ENCODE peak calls at places on chromosomes 7 and 10, in seven cellular contexts. N, T, Z, J, D, V and P are unnamed samples.

GRCh38 chr7:26141077-26141476 is 10.9 kb upstream of the NFE2L3 start:
- DNase-seq in N (no peak), T (no peak), Z (no peak), J (no peak), D (no peak), V (no peak), P (no peak)

GRCh38 chr10:101485681-101486554 is 102.1 kb downstream of the POLL start:
- DNase-seq in N (peak; percentile 70), T (no peak), Z (no peak), J (peak; percentile 77), D (no peak), V (no peak), P (peak; percentile 58)

GRCh38 chr10:49649936-49650723 is 29.3 kb upstream of the C10orf53 start:
- DNase-seq in N (no peak), T (no peak), Z (no peak), J (no peak), D (no peak), V (no peak), P (no peak)

GRCh38 chr7:131506597-131506996 is 49.8 kb downstream of the PODXL start:
- DNase-seq in N (no peak), T (no peak), Z (no peak), J (peak; percentile 37), D (no peak), V (no peak), P (no peak)

GRCh38 chr7:151999337-152000090 is 26.0 kb upstream of the GALNT11 start:
- DNase-seq in N (peak; percentile 44), T (peak; percentile 5), Z (no peak), J (no peak), D (no peak), V (no peak), P (peak; percentile 17)

GRCh38 chr7:20430664-20431063 is 100.0 kb downstream of the ITGB8 start:
- DNase-seq in N (no peak), T (no peak), Z (no peak), J (no peak), D (no peak), V (no peak), P (no peak)

GRCh38 chr10:122034149-122034756 is 45.3 kb downstream of the TACC2 start:
- DNase-seq in N (peak; percentile 62), T (peak; percentile 61), Z (no peak), J (no peak), D (no peak), V (no peak), P (peak; percentile 47)

GRCh38 chr10:46542567-46543323 is 13.7 kb downstream of the GPRIN2 start:
- DNase-seq in N (no peak), T (no peak), Z (no peak), J (peak; percentile 8), D (no peak), V (no peak), P (no peak)

GRCh38 chr10:75191821-75192568 is 18.6 kb upstream of the VDAC2 start:
- DNase-seq in N (peak; percentile 98), T (peak; percentile 97), Z (no peak), J (no peak), D (peak; percentile 54), V (no peak), P (peak; percentile 88)

GRCh38 chr7:100169147-100169850 is 882 bp upstream of the GAL3ST4 start:
- DNase-seq in N (no peak), T (no peak), Z (no peak), J (no peak), D (no peak), V (no peak), P (no peak)

GRCh38 chr10:132862485-132863420 is 76.8 kb upstream of the NKX6-2 start:
- DNase-seq in N (no peak), T (no peak), Z (no peak), J (no peak), D (no peak), V (no peak), P (no peak)

GRCh38 chr7:141262101-141262819 is 188.4 kb downstream of the TMEM178B start:
- DNase-seq in N (peak; percentile 2), T (no peak), Z (no peak), J (no peak), D (no peak), V (no peak), P (peak; percentile 10)

GRCh38 chr10:93065675-93066543 is 5.3 kb downstream of the CYP26C1 start:
- DNase-seq in N (no peak), T (no peak), Z (no peak), J (no peak), D (no peak), V (no peak), P (no peak)

GRCh38 chr7:152887779-152888178 is 128.2 kb downstream of the ACTR3B start:
- DNase-seq in N (no peak), T (no peak), Z (no peak), J (no peak), D (no peak), V (no peak), P (no peak)

GRCh38 chr7:6107924-6108323 is 76.7 kb downstream of the ANKRD61 start:
- DNase-seq in N (no peak), T (no peak), Z (no peak), J (no peak), D (no peak), V (no peak), P (no peak)

GRCh38 chr7:45155357-45155900 is 2.2 kb upstream of the RAMP3 start:
- DNase-seq in N (no peak), T (no peak), Z (no peak), J (no peak), D (no peak), V (no peak), P (no peak)

GRCh38 chr7:38316733-38317360 is 43.4 kb upstream of the TARP start:
- DNase-seq in N (peak; percentile 15), T (peak; percentile 27), Z (no peak), J (no peak), D (no peak), V (no peak), P (peak; percentile 33)
- H3K4me3 ChIP-seq in N (no peak overlapping the region), T (no peak overlapping the region), Z (no peak overlapping the region), J (no peak overlapping the region), D (no peak overlapping the region), V (no peak overlapping the region), P (no peak overlapping the region)

GRCh38 chr10:106795619-106796018 is 368.9 kb downstream of the SORCS1 start:
- DNase-seq in N (no peak), T (no peak), Z (no peak), J (peak; percentile 58), D (no peak), V (no peak), P (peak; percentile 7)
- TF ChIP-seq CTCF in N (no peak), T (no peak), Z (peak; percentile 63), J (peak; percentile 74), D (no peak), V (no peak), P (peak; percentile 26)

GRCh38 chr10:14563359-14563758 is 211.3 kb downstream of the FAM107B start:
- DNase-seq in N (no peak), T (no peak), Z (no peak), J (no peak), D (no peak), V (no peak), P (no peak)

GRCh38 chr10:14560274-14560673 is 214.4 kb downstream of the FAM107B start:
- DNase-seq in N (peak; percentile 38), T (peak; percentile 85), Z (no peak), J (no peak), D (no peak), V (no peak), P (peak; percentile 31)

GRCh38 chr10:14562615-14563214 is 212.0 kb downstream of the FAM107B start:
- DNase-seq in N (no peak), T (no peak), Z (no peak), J (no peak), D (no peak), V (no peak), P (no peak)

GRCh38 chr10:14562197-14562596 is 212.5 kb downstream of the FAM107B start:
- DNase-seq in N (no peak), T (no peak), Z (no peak), J (no peak), D (no peak), V (no peak), P (no peak)

DNA sequence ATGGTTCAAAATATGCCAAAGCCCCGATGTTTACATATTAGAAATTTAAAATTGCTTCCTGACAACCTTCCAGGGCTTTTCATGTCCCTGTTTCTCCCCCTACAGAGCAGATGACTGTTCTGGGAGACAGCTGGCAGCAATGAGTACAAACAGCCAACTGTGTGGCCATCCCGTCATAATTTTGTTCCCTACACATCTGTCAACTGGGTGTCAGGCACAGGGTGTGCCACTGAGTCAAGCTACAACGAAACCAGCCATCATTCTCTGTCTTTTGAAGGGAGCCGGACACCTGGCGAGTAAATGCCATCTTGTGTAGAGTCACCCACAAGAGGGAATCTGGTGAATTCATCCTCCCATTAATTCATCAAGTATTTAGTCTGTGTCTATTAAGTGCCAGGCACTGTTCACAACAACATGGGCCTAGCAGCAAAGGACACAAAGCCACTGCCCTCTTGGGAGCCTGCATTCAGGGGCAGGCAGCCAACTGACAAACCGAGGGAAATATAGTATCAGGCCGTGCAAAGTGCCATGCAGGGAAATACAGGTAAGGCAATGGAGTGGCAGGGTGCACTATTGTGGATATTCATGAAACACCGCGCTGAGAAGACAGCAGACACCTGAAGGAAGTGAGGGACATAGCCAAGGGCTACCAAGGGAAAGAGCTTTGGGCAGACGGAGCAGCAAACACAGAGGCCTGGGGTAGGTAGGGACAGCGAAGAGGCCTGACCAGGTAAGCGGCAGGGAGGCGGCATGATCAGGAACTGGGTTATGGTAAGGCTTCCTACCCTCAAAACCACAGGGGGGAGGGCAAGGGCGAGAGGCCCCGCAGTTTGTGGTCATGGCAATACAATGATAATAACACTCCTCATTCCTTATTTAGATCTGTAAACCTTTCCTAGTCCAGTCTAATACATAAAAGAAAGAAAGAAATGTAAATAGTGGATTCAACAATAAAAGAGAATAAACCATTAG is 213.6 kb downstream of the FAM107B start:
- DNase-seq in N (no peak), T (no peak), Z (no peak), J (no peak), D (no peak), V (no peak), P (no peak)
- H3K4me3 ChIP-seq in N (no peak overlapping the region), T (no peak overlapping the region), Z (no peak overlapping the region), J (no peak overlapping the region), D (no peak overlapping the region), V (peak overlapping the region; percentile 30), P (no peak overlapping the region)

DNA sequence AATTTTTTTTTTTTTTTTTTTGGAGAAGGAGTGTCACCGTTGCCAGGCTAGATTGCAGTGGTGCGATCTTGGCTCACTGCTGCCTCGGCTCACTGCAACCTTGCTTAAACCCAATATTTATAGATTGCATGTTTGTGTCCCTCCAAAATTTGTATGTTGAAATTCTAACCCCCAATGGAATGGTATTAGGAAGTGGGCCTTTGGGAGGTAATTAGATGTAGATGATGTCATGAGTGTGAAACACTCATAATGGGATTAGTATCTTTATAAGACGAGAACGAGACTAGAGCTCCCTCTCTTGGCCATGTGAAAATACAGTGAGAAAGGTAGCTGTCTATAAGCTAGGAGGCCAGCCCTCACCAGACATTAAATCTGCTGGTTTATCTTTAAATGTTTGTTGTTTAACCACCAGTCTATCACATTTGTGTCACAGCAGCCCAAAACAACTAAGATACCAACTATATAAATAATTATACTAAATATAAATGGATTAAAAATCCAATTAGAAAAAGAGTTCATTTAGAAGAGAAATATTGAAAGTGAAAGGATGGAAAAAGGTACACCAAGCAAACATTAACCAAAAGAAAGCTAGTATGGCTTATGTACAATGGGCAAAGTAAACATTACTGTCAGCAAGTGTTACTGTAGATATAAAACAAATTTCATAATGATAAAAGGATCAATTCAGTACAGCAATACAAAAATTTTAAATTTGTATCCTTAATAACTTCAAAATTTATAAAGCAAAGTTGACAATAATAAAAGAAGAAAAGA is 9.3 kb downstream of the TCAF1 start:
- DNase-seq in N (peak; percentile 62), T (peak; percentile 18), Z (no peak), J (peak; percentile 50), D (no peak), V (no peak), P (peak; percentile 72)
- TF ChIP-seq CTCF in N (peak; percentile 55), T (peak; percentile 29), Z (peak; percentile 18), J (peak; percentile 61), D (peak; percentile 37), V (no peak), P (peak; percentile 58)